ENCODE peak calls at places on chromosome 2, in seven cellular contexts. R, I, W, K, Y, C and X are unnamed samples.

GRCh38 chr2:55061534-55062344 is 11.5 kb upstream of the RTN4 start:
- DNase-seq in K (no peak), W (no peak), C (no peak), R (no peak), I (peak; percentile 65), Y (no peak), X (no peak)

GRCh38 chr2:99150691-99151090 is 4.1 kb downstream of the TSGA10 start:
- DNase-seq in K (no peak), C (no peak), R (no peak), I (peak; percentile 77), W (no peak), Y (no peak), X (peak; percentile 9)

GRCh38 chr2:47751856-47752414 is 31.0 kb upstream of the MSH6 start:
- DNase-seq in I (no peak), W (no peak), K (no peak), C (no peak), Y (no peak), R (no peak), X (no peak)

GRCh38 chr2:184549153-184549552 is 49.2 kb upstream of the ZNF804A start:
- DNase-seq in K (no peak), C (no peak), Y (no peak), I (no peak), W (no peak), R (no peak), X (no peak)

GRCh38 chr2:39665811-39666488 is at the start of gene TMEM178A:
- DNase-seq in Y (peak; percentile 57), R (no peak), K (no peak), I (no peak), W (no peak), C (no peak), X (no peak)

GRCh38 chr2:1756456-1756855 is 12.1 kb upstream of the PXDN start:
- DNase-seq in C (no peak), W (no peak), Y (no peak), R (no peak), K (no peak), I (no peak), X (no peak)

GRCh38 chr2:102621630-102622029 is 2.3 kb downstream of the SLC9A2 start:
- DNase-seq in R (no peak), K (no peak), Y (no peak), C (no peak), I (no peak), W (no peak), X (no peak)

GRCh38 chr2:208350610-208351009 is 56.0 kb upstream of the PTH2R start:
- DNase-seq in R (no peak), K (no peak), I (no peak), C (no peak), Y (no peak), W (no peak), X (peak; percentile 56)